ENCODE peak calls at places on chromosomes 4 and X, in six cellular contexts. One of them, this sample, is unnamed.

GRCh38 chr4:102535398-102536082 is 34.4 kb downstream of the NFKB1 start:
- DNase-seq in ovary: no peak
- DNase-seq in HCT116: no peak
- DNase-seq in prostate gland: no peak
- DNase-seq in body of pancreas: no peak
- DNase-seq in upper lobe of left lung: no peak
- DNase-seq in this sample: peak; percentile 8

GRCh38 chr4:144782345-144782744 is 136.4 kb downstream of the HHIP start:
- DNase-seq in body of pancreas: no peak
- DNase-seq in prostate gland: no peak
- DNase-seq in upper lobe of left lung: no peak
- DNase-seq in ovary: no peak
- DNase-seq in HCT116: no peak
- DNase-seq in this sample: no peak

GRCh38 chr4:94577136-94577535 is 125.4 kb downstream of the PDLIM5 start:
- DNase-seq in ovary: peak; percentile 49
- DNase-seq in prostate gland: no peak
- DNase-seq in body of pancreas: peak; percentile 30
- DNase-seq in upper lobe of left lung: no peak
- DNase-seq in HCT116: no peak
- DNase-seq in this sample: no peak

GRCh38 chr4:144666539-144667175 is 20.7 kb downstream of the HHIP start:
- DNase-seq in body of pancreas: no peak
- DNase-seq in ovary: no peak
- DNase-seq in upper lobe of left lung: no peak
- DNase-seq in HCT116: peak; percentile 6
- DNase-seq in prostate gland: no peak
- DNase-seq in this sample: no peak

GRCh38 chr4:176499518-176499917 is 179.8 kb downstream of the SPCS3 start:
- DNase-seq in upper lobe of left lung: no peak
- DNase-seq in HCT116: no peak
- DNase-seq in body of pancreas: no peak
- DNase-seq in ovary: no peak
- DNase-seq in prostate gland: no peak
- DNase-seq in this sample: peak; percentile 4

GRCh38 chr4:121783210-121783609 is 17.9 kb upstream of the EXOSC9 start:
- DNase-seq in ovary: no peak
- DNase-seq in upper lobe of left lung: no peak
- DNase-seq in HCT116: no peak
- DNase-seq in prostate gland: no peak
- DNase-seq in body of pancreas: no peak
- DNase-seq in this sample: no peak

GRCh38 chrX:55143621-55144020 is 54.8 kb downstream of the PAGE2 start:
- DNase-seq in prostate gland: no peak
- DNase-seq in ovary: no peak
- DNase-seq in body of pancreas: no peak
- DNase-seq in upper lobe of left lung: no peak
- DNase-seq in HCT116: no peak
- DNase-seq in this sample: no peak

GRCh38 chr4:20445933-20446723 is 194.4 kb downstream of the SLIT2 start:
- DNase-seq in HCT116: no peak
- DNase-seq in prostate gland: no peak
- DNase-seq in ovary: no peak
- DNase-seq in body of pancreas: no peak
- DNase-seq in upper lobe of left lung: no peak
- DNase-seq in this sample: no peak

GRCh38 chr4:40559585-40560465 is 69.8 kb downstream of the RBM47 start:
- DNase-seq in ovary: no peak
- DNase-seq in prostate gland: no peak
- DNase-seq in HCT116: no peak
- DNase-seq in body of pancreas: peak; percentile 55
- DNase-seq in upper lobe of left lung: no peak
- DNase-seq in this sample: no peak

GRCh38 chrX:150084474-150085229 is 146.4 kb upstream of the EOLA2 start:
- DNase-seq in upper lobe of left lung: no peak
- DNase-seq in HCT116: no peak
- DNase-seq in ovary: no peak
- DNase-seq in body of pancreas: peak; percentile 5
- DNase-seq in prostate gland: peak; percentile 32
- DNase-seq in this sample: no peak

GRCh38 chr4:150033937-150034336 is 44.3 kb upstream of the DCLK2 start:
- DNase-seq in upper lobe of left lung: no peak
- DNase-seq in ovary: no peak
- DNase-seq in prostate gland: no peak
- DNase-seq in body of pancreas: peak; percentile 91
- DNase-seq in HCT116: no peak
- DNase-seq in this sample: no peak

GRCh38 chr4:73669410-73670183 is 49.4 kb upstream of the RASSF6 start:
- DNase-seq in body of pancreas: peak; percentile 35
- DNase-seq in upper lobe of left lung: no peak
- DNase-seq in HCT116: no peak
- DNase-seq in prostate gland: no peak
- DNase-seq in ovary: peak; percentile 49
- DNase-seq in this sample: no peak

GRCh38 chr4:105843941-105844340 is 51.3 kb upstream of the NPNT start:
- DNase-seq in upper lobe of left lung: no peak
- DNase-seq in ovary: no peak
- DNase-seq in body of pancreas: no peak
- DNase-seq in HCT116: no peak
- DNase-seq in prostate gland: no peak
- DNase-seq in this sample: no peak

GRCh38 chr4:170672571-170672970 is 582.8 kb upstream of the AADAT start:
- DNase-seq in body of pancreas: no peak
- DNase-seq in HCT116: no peak
- DNase-seq in prostate gland: no peak
- DNase-seq in ovary: no peak
- DNase-seq in upper lobe of left lung: no peak
- DNase-seq in this sample: peak; percentile 5

GRCh38 chrX:110139172-110139571 is 136.3 kb downstream of the TMEM164 start:
- DNase-seq in ovary: no peak
- DNase-seq in upper lobe of left lung: no peak
- DNase-seq in body of pancreas: no peak
- DNase-seq in HCT116: no peak
- DNase-seq in prostate gland: no peak
- DNase-seq in this sample: no peak

GRCh38 chr4:7383251-7383650 is 51.5 kb downstream of the PSAPL1 start:
- DNase-seq in body of pancreas: no peak
- DNase-seq in ovary: no peak
- DNase-seq in upper lobe of left lung: peak; percentile 15
- DNase-seq in prostate gland: no peak
- DNase-seq in HCT116: no peak
- DNase-seq in this sample: no peak

GRCh38 chr4:101178731-101179130 is 168.6 kb downstream of the PPP3CA start:
- DNase-seq in body of pancreas: no peak
- DNase-seq in upper lobe of left lung: no peak
- DNase-seq in ovary: no peak
- DNase-seq in HCT116: no peak
- DNase-seq in prostate gland: no peak
- DNase-seq in this sample: no peak

GRCh38 chrX:103356023-103356798 is at the start of gene TCEAL9:
- DNase-seq in upper lobe of left lung: peak; percentile 60
- DNase-seq in HCT116: peak; percentile 29
- DNase-seq in body of pancreas: peak; percentile 73
- DNase-seq in prostate gland: peak; percentile 40
- DNase-seq in ovary: peak; percentile 80
- DNase-seq in this sample: no peak

GRCh38 chr4:8540072-8540471 is 40.1 kb upstream of the GPR78 start:
- DNase-seq in upper lobe of left lung: no peak
- DNase-seq in ovary: peak; percentile 29
- DNase-seq in HCT116: no peak
- DNase-seq in prostate gland: no peak
- DNase-seq in body of pancreas: no peak
- DNase-seq in this sample: no peak

GRCh38 chrX:130111220-130111934 is 1.1 kb upstream of the ELF4 start:
- DNase-seq in body of pancreas: no peak
- DNase-seq in prostate gland: no peak
- DNase-seq in upper lobe of left lung: no peak
- DNase-seq in HCT116: no peak
- DNase-seq in ovary: peak; percentile 54
- DNase-seq in this sample: no peak

GRCh38 chr4:72313121-72313520 is 255.9 kb downstream of the ADAMTS3 start:
- DNase-seq in HCT116: no peak
- DNase-seq in upper lobe of left lung: peak; percentile 28
- DNase-seq in ovary: no peak
- DNase-seq in body of pancreas: no peak
- DNase-seq in prostate gland: no peak
- DNase-seq in this sample: no peak

GRCh38 chr4:40475609-40476008 is 140.5 kb downstream of the CHRNA9 start:
- DNase-seq in prostate gland: no peak
- DNase-seq in body of pancreas: peak; percentile 57
- DNase-seq in HCT116: no peak
- DNase-seq in upper lobe of left lung: peak; percentile 47
- DNase-seq in ovary: no peak
- DNase-seq in this sample: no peak

GRCh38 chr4:112284662-112285411 is 867 bp downstream of the TIFA start:
- DNase-seq in prostate gland: peak; percentile 72
- DNase-seq in body of pancreas: peak; percentile 40
- DNase-seq in ovary: no peak
- DNase-seq in HCT116: no peak
- DNase-seq in upper lobe of left lung: no peak
- DNase-seq in this sample: no peak

GRCh38 chrX:143306991-143307965 is 210.0 kb downstream of the SPANXN3 start:
- DNase-seq in body of pancreas: peak; percentile 56
- DNase-seq in HCT116: no peak
- DNase-seq in ovary: no peak
- DNase-seq in upper lobe of left lung: no peak
- DNase-seq in prostate gland: no peak
- DNase-seq in this sample: no peak

GRCh38 chrX:147911192-147912022 is at the start of gene FMR1:
- DNase-seq in ovary: peak; percentile 95
- DNase-seq in HCT116: peak; percentile 67
- DNase-seq in prostate gland: peak; percentile 91
- DNase-seq in upper lobe of left lung: peak; percentile 93
- DNase-seq in body of pancreas: peak; percentile 97
- DNase-seq in this sample: peak; percentile 90
- TF ChIP-seq POLR2A in ovary: peak; percentile 24
- TF ChIP-seq POLR2A in HCT116: no peak
- TF ChIP-seq POLR2A in prostate gland: no peak
- TF ChIP-seq POLR2A in upper lobe of left lung: peak; percentile 14
- TF ChIP-seq POLR2A in body of pancreas: peak; percentile 29
- TF ChIP-seq POLR2A in this sample: peak; percentile 61

DNA sequence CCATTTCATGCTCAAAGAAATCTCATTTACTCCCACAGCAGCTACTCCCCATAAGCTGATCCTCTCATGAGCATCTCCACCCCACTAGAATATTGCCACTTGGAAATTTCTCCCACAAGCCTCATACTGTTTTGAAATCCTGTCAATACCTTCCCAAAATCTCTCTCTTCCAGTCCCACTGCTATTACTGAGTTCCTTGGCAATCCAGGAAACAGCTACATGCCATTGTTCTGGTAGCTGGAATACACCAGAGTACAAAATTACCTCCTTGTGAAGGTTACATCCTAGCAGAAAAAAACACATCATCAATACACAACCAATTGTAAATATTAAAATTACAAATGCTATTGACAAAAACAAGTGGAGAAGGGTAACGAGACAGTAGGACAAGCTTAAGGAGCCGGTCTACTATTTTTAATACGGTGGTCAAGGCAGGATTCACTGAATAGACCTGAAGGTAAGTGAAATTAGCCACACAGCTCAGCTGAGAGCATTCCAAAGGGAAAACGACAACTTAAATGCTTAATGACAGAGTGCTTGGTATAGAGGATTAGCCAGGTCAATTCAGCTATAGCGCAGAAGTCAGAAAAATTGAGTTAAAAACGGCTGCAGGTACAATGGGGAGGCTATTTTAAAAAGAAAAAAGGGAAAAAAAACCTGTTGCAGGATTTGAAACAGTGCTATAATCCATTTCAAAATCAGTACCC is 6.4 kb downstream of the RPL9 start:
- DNase-seq in HCT116: no peak
- DNase-seq in prostate gland: no peak
- DNase-seq in upper lobe of left lung: no peak
- DNase-seq in body of pancreas: no peak
- DNase-seq in ovary: no peak
- DNase-seq in this sample: no peak
- TF ChIP-seq POLR2A in HCT116: no peak
- TF ChIP-seq POLR2A in prostate gland: no peak
- TF ChIP-seq POLR2A in upper lobe of left lung: no peak
- TF ChIP-seq POLR2A in body of pancreas: no peak
- TF ChIP-seq POLR2A in ovary: no peak
- TF ChIP-seq POLR2A in this sample: no peak

GRCh38 chr4:82430193-82431025 is at the start of the genes ENOPH1 and HNRNPDL:
- DNase-seq in body of pancreas: peak; percentile 97
- DNase-seq in HCT116: peak; percentile 95
- DNase-seq in ovary: peak; percentile 97
- DNase-seq in upper lobe of left lung: peak; percentile 97
- DNase-seq in prostate gland: peak; percentile 97
- DNase-seq in this sample: peak; percentile 76
- TF ChIP-seq POLR2A in body of pancreas: peak; percentile 80
- TF ChIP-seq POLR2A in HCT116: peak; percentile 34
- TF ChIP-seq POLR2A in ovary: peak; percentile 60
- TF ChIP-seq POLR2A in upper lobe of left lung: peak; percentile 68
- TF ChIP-seq POLR2A in prostate gland: peak; percentile 85
- TF ChIP-seq POLR2A in this sample: peak; percentile 66

GRCh38 chrX:154349979-154350378 is 24.5 kb downstream of the FLNA start:
- DNase-seq in body of pancreas: no peak
- DNase-seq in HCT116: no peak
- DNase-seq in ovary: no peak
- DNase-seq in prostate gland: no peak
- DNase-seq in upper lobe of left lung: no peak
- DNase-seq in this sample: no peak

GRCh38 chrX:154348114-154348531 is 26.3 kb downstream of the FLNA start:
- DNase-seq in ovary: peak; percentile 40
- DNase-seq in HCT116: no peak
- DNase-seq in body of pancreas: no peak
- DNase-seq in prostate gland: no peak
- DNase-seq in upper lobe of left lung: no peak
- DNase-seq in this sample: no peak

GRCh38 chrX:154350429-154351182 is 23.8 kb downstream of the FLNA start:
- DNase-seq in body of pancreas: no peak
- DNase-seq in prostate gland: no peak
- DNase-seq in ovary: peak; percentile 37
- DNase-seq in upper lobe of left lung: no peak
- DNase-seq in HCT116: no peak
- DNase-seq in this sample: no peak

GRCh38 chrX:154348646-154349358 is 25.6 kb downstream of the FLNA start:
- DNase-seq in body of pancreas: no peak
- DNase-seq in upper lobe of left lung: no peak
- DNase-seq in ovary: peak; percentile 44
- DNase-seq in HCT116: no peak
- DNase-seq in prostate gland: no peak
- DNase-seq in this sample: no peak

DNA sequence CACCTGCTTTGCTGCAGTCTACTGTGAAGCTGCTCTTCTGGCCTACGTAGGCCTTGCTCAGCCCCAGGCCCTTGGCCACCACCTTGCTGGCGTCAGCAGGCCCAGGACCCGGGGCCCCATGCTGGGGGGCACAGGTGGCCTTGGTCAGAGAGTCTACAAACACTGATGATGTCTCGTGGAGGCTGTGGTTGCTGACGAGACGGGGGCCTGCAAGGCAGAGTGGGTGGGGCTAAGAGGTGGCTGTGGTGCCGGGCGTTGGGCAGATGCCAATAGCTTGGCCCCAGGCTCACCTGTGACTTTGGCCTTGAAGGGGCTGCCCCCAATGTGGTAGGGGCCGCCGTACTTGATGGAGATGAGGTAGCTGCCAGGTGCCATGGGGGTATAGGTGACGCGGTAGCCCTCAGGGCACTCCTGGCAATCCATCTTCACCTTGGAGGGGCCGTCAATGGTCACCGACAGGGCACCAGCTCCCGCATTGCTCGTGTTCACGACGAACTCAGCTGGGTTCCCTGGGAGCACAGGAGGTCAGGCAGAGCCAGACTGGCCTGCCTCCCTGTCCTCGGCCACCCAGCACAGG is 25.0 kb downstream of the FLNA start:
- DNase-seq in HCT116: no peak
- DNase-seq in prostate gland: no peak
- DNase-seq in ovary: peak; percentile 46
- DNase-seq in body of pancreas: no peak
- DNase-seq in upper lobe of left lung: no peak
- DNase-seq in this sample: no peak
- TF ChIP-seq POLR2A in HCT116: no peak
- TF ChIP-seq POLR2A in prostate gland: no peak
- TF ChIP-seq POLR2A in ovary: no peak
- TF ChIP-seq POLR2A in body of pancreas: no peak
- TF ChIP-seq POLR2A in upper lobe of left lung: no peak
- TF ChIP-seq POLR2A in this sample: no peak

This sample was measured in H54.